ENCODE peak calls at places on chromosomes 6 and 20, in seven cellular contexts. S, X, H, O, Q, Z and F are unnamed samples. For H3K4me1, the result is how much of the 10 kb centered on the place peaks cover.

GRCh38 chr6:106510090-106510970 is 119.0 kb downstream of the RTN4IP1 start:
- DNase-seq in S (peak), X (peak), H (no peak), O (peak), Q (peak), Z (no peak), F (no peak)

GRCh38 chr20:1308702-1309095 is 20.2 kb downstream of the SDCBP2 start:
- DNase-seq in S (no peak), X (no peak), H (no peak), O (no peak), Q (no peak), Z (no peak), F (no peak)

GRCh38 chr6:153140299-153140698 is 9.2 kb upstream of the RGS17 start:
- DNase-seq in S (no peak), X (no peak), H (no peak), O (no peak), Q (no peak), Z (no peak), F (no peak)

GRCh38 chr6:168536665-168537249 is 95.8 kb downstream of the SMOC2 start:
- DNase-seq in S (no peak), X (no peak), H (no peak), O (no peak), Q (no peak), Z (no peak), F (no peak)

GRCh38 chr6:5752282-5752681 is 254.4 kb downstream of the NRN1 start:
- DNase-seq in S (peak), X (no peak), H (no peak), O (no peak), Q (no peak), Z (peak), F (peak)

GRCh38 chr20:63963348-63963741 is 6.4 kb downstream of the ZNF512B start:
- DNase-seq in S (no peak), X (no peak), H (no peak), O (no peak), Q (no peak), Z (no peak), F (no peak)

GRCh38 chr6:162728177-162728571 is 400 bp downstream of the PACRG start:
- DNase-seq in S (no peak), X (no peak), H (no peak), O (no peak), Q (no peak), Z (no peak), F (no peak)

GRCh38 chr20:38523697-38524096 is 51.1 kb downstream of the RALGAPB start:
- DNase-seq in S (peak), X (no peak), H (no peak), O (no peak), Q (no peak), Z (peak), F (peak)

GRCh38 chr6:95439741-95440140 is 137.6 kb upstream of the MANEA start:
- DNase-seq in S (no peak), X (no peak), H (no peak), O (no peak), Q (no peak), Z (no peak), F (no peak)

GRCh38 chr6:126396131-126396530 is 56.2 kb downstream of the CENPW start:
- DNase-seq in S (no peak), X (no peak), H (no peak), O (no peak), Q (no peak), Z (no peak), F (no peak)

GRCh38 chr6:115643762-115644161 is 416.9 kb downstream of the FRK start:
- DNase-seq in S (peak), X (no peak), H (no peak), O (no peak), Q (no peak), Z (peak), F (peak)

GRCh38 chr6:27157461-27158315 is 89.8 kb upstream of the PRSS16 start:
- DNase-seq in S (peak), X (no peak), H (peak), O (peak), Q (peak), Z (peak), F (peak)

GRCh38 chr6:43445576-43445975 is 9.8 kb downstream of the DLK2 start:
- DNase-seq in S (no peak), X (no peak), H (no peak), O (no peak), Q (no peak), Z (no peak), F (no peak)

GRCh38 chr20:37297066-37297736 is 7.7 kb downstream of the MANBAL start:
- DNase-seq in S (peak), X (no peak), H (no peak), O (no peak), Q (no peak), Z (peak), F (peak)

GRCh38 chr6:35703554-35703953 is 14.8 kb upstream of the FKBP5 start:
- DNase-seq in S (no peak), X (no peak), H (no peak), O (no peak), Q (no peak), Z (no peak), F (no peak)

GRCh38 chr6:169849396-169849795 is 98.0 kb downstream of the ERMARD start:
- DNase-seq in S (no peak), X (no peak), H (no peak), O (no peak), Q (no peak), Z (no peak), F (no peak)

GRCh38 chr6:38925110-38925509 is 123.5 kb upstream of the GLP1R start:
- DNase-seq in S (no peak), X (no peak), H (no peak), O (no peak), Q (no peak), Z (no peak), F (no peak)

GRCh38 chr20:56945057-56945456 is 316.0 kb downstream of the TFAP2C start:
- DNase-seq in S (peak), X (no peak), H (no peak), O (no peak), Q (no peak), Z (no peak), F (no peak)

GRCh38 chr6:117568247-117568646 is 34.1 kb downstream of the GOPC start:
- DNase-seq in S (no peak), X (no peak), H (no peak), O (no peak), Q (no peak), Z (no peak), F (no peak)

GRCh38 chr6:281469-282103 is 10.7 kb upstream of the DUSP22 start:
- DNase-seq in S (no peak), X (no peak), H (no peak), O (no peak), Q (no peak), Z (no peak), F (no peak)

GRCh38 chr6:87702589-87702945 is 534 bp upstream of the AKIRIN2 start:
- DNase-seq in S (peak), X (no peak), H (no peak), O (no peak), Q (no peak), Z (peak), F (peak)

GRCh38 chr20:53162251-53162835 is 190.2 kb downstream of the TSHZ2 start:
- DNase-seq in S (peak), X (no peak), H (no peak), O (no peak), Q (no peak), Z (peak), F (peak)

GRCh38 chr6:16174368-16175078 is 45.6 kb downstream of the MYLIP start:
- DNase-seq in S (no peak), X (no peak), H (no peak), O (no peak), Q (no peak), Z (no peak), F (no peak)

GRCh38 chr6:14863896-14864850 is 381.7 kb upstream of the JARID2 start:
- DNase-seq in S (no peak), X (no peak), H (no peak), O (no peak), Q (no peak), Z (no peak), F (no peak)

GRCh38 chr6:130178692-130179091 is 44.1 kb downstream of the SAMD3 start:
- DNase-seq in S (peak), X (no peak), H (no peak), O (peak), Q (peak), Z (peak), F (peak)

GRCh38 chr6:83183082-83183828 is 9.8 kb downstream of the PGM3 start:
- DNase-seq in S (peak), X (no peak), H (no peak), O (peak), Q (no peak), Z (peak), F (peak)

GRCh38 chr6:169246445-169246844 is 7.2 kb downstream of the THBS2 start:
- DNase-seq in S (no peak), X (no peak), H (no peak), O (no peak), Q (no peak), Z (no peak), F (no peak)

GRCh38 chr6:107621216-107621940 is 131.5 kb downstream of the SOBP start:
- DNase-seq in S (no peak), X (no peak), H (no peak), O (no peak), Q (no peak), Z (no peak), F (no peak)

GRCh38 chr6:125869427-125869826 is 78.7 kb downstream of the NCOA7 start:
- DNase-seq in S (no peak), X (no peak), H (no peak), O (no peak), Q (no peak), Z (no peak), F (no peak)

GRCh38 chr20:51061646-51062045 is 38.7 kb upstream of the KCNG1 start:
- DNase-seq in S (no peak), X (no peak), H (no peak), O (no peak), Q (no peak), Z (no peak), F (no peak)

GRCh38 chr6:73537677-73538076 is 16.8 kb upstream of the EEF1A1 start:
- DNase-seq in S (no peak), X (no peak), H (no peak), O (no peak), Q (no peak), Z (no peak), F (no peak)

GRCh38 chr6:79671605-79672266 is 40.6 kb downstream of the SH3BGRL2 start:
- DNase-seq in S (no peak), X (no peak), H (no peak), O (no peak), Q (peak), Z (peak), F (peak)

GRCh38 chr6:116323863-116324262 is 44.1 kb upstream of the TSPYL1 start:
- DNase-seq in S (no peak), X (no peak), H (no peak), O (no peak), Q (no peak), Z (no peak), F (no peak)

GRCh38 chr6:111406200-111406711 is 76.8 kb downstream of the REV3L start:
- DNase-seq in S (no peak), X (no peak), H (peak), O (no peak), Q (no peak), Z (no peak), F (no peak)

GRCh38 chr6:31737315-31738047 is 1.2 kb upstream of the CLIC1 start:
- DNase-seq in S (peak), X (peak), H (no peak), O (no peak), Q (no peak), Z (no peak), F (no peak)
- H3K4me1 ChIP-seq in S (under half), X (half or more), H (under half), O (under half), Q (under half), Z (under half), F (under half)

DNA sequence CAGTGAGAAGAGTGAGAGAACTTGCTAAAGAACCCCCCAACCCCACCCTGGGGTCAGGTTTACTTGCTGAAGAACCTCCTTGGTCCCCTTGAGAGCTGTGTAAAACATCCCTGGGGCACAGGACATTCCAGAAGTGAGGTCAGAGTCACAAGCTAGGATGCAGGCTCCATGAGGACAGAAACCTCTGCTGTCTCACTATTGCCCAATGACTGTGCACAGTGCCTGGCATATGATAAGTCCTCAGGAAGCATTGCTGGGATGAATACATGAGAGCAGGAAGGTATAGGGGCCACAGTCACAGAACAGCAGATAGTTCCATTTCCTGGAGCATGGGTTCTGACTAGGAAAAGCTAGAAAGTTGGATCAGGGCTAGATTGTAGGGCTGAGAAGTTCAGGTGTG is 18.4 kb downstream of the NT5E start:
- DNase-seq in S (peak), X (no peak), H (no peak), O (no peak), Q (no peak), Z (peak), F (no peak)
- H3K4me1 ChIP-seq in S (under half), X (under half), H (under half), O (under half), Q (under half), Z (under half), F (under half)

GRCh38 chr6:33209856-33210255 is 1.6 kb downstream of the RING1 start:
- DNase-seq in S (no peak), X (no peak), H (no peak), O (no peak), Q (no peak), Z (no peak), F (no peak)
- H3K4me1 ChIP-seq in S (under half), X (under half), H (under half), O (under half), Q (under half), Z (under half), F (under half)

GRCh38 chr20:19314619-19315018 is 102.2 kb downstream of the SLC24A3 start:
- DNase-seq in S (no peak), X (no peak), H (no peak), O (no peak), Q (no peak), Z (no peak), F (no peak)
- H3K4me1 ChIP-seq in S (under half), X (under half), H (under half), O (under half), Q (under half), Z (under half), F (under half)

DNA sequence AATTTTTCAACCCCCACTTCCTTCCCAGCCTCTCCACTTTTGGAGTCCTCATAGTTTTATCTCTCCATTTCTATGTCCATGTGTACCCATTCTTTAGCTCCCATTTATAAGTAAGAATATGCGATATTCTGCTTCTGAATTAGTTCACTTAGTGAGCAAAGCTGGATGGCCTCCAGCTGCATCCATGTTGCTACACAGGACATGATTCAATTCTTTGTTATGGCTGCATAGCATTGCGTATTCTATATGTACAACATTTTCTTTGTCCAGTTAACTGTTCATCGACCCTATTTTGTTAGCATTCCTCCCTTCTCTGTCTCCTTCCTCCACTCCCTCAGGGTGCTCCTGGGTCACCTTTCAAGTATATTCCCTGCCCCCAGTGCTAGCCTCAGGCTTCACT is 210.0 kb upstream of the SSTR4 start:
- DNase-seq in S (peak), X (no peak), H (no peak), O (no peak), Q (no peak), Z (peak), F (no peak)
- H3K4me1 ChIP-seq in S (under half), X (under half), H (under half), O (under half), Q (under half), Z (under half), F (under half)

GRCh38 chr6:75113446-75113845 is 92.4 kb downstream of the COL12A1 start:
- DNase-seq in S (peak), X (no peak), H (no peak), O (no peak), Q (no peak), Z (peak), F (peak)
- H3K4me1 ChIP-seq in S (under half), X (under half), H (under half), O (under half), Q (under half), Z (under half), F (under half)